ENCODE peak calls at places on chromosomes 4 and X, in six cellular contexts. O is MM.1S, E is IMR-90, S is OCI-LY7, R is neural progenitor cell, V is HCT116. D is an unnamed sample.

GRCh38 chr4:5839332-5839731 is 53.6 kb downstream of the CRMP1 start:
- DNase-seq in O (no peak), E (no peak), S (no peak), R (no peak), V (no peak), D (no peak)

GRCh38 chrX:106726485-106727437 is at the start of gene RNF128:
- DNase-seq in O (peak), E (peak), S (no peak), R (peak), V (peak), D (peak)

GRCh38 chr4:152415980-152416379 is 119.9 kb downstream of the FBXW7 start:
- DNase-seq in O (no peak), E (peak), S (no peak), R (no peak), V (no peak), D (no peak)

GRCh38 chrX:22095306-22095705 is 63.2 kb downstream of the PHEX start:
- DNase-seq in O (no peak), E (peak), S (no peak), R (peak), V (no peak), D (no peak)

GRCh38 chr4:111537861-111538260 is 607.4 kb upstream of the FAM241A start:
- DNase-seq in O (no peak), E (peak), S (no peak), R (no peak), V (no peak), D (no peak)

GRCh38 chrX:39576081-39576701 is 521.6 kb downstream of the BCOR start:
- DNase-seq in O (no peak), E (no peak), S (no peak), R (peak), V (no peak), D (peak)

GRCh38 chrX:45164021-45164621 is 36.6 kb downstream of the DIPK2B start:
- DNase-seq in O (no peak), E (no peak), S (no peak), R (no peak), V (no peak), D (no peak)

GRCh38 chr4:183201331-183201730 is 102.3 kb downstream of the WWC2 start:
- DNase-seq in O (no peak), E (peak), S (no peak), R (no peak), V (no peak), D (no peak)

GRCh38 chrX:145848451-145848850 is 30.8 kb downstream of the SLITRK2 start:
- DNase-seq in O (no peak), E (no peak), S (no peak), R (no peak), V (no peak), D (peak)

GRCh38 chr4:6509587-6509986 is 37.2 kb upstream of the PPP2R2C start:
- DNase-seq in O (no peak), E (no peak), S (no peak), R (no peak), V (no peak), D (no peak)

GRCh38 chrX:74540635-74541249 is 73.7 kb downstream of the RLIM start:
- DNase-seq in O (no peak), E (no peak), S (no peak), R (no peak), V (no peak), D (no peak)

GRCh38 chr4:55475394-55476243 is 71.1 kb downstream of the CLOCK start:
- DNase-seq in O (no peak), E (peak), S (no peak), R (no peak), V (no peak), D (no peak)

GRCh38 chr4:24322517-24322916 is 261.8 kb downstream of the DHX15 start:
- DNase-seq in O (no peak), E (peak), S (no peak), R (no peak), V (no peak), D (no peak)

GRCh38 chr4:825063-825968 is 613 bp downstream of the CPLX1 start:
- DNase-seq in O (no peak), E (no peak), S (no peak), R (peak), V (no peak), D (peak)

GRCh38 chr4:3297066-3297859 is 4.4 kb downstream of the RGS12 start:
- DNase-seq in O (no peak), E (no peak), S (no peak), R (no peak), V (no peak), D (no peak)

GRCh38 chrX:38799995-38800394 is 1.3 kb upstream of the MID1IP1 start:
- DNase-seq in O (no peak), E (no peak), S (peak), R (no peak), V (no peak), D (no peak)

GRCh38 chr4:28229092-28229491 is 1368.5 kb downstream of the STIM2 start:
- DNase-seq in O (no peak), E (peak), S (no peak), R (peak), V (no peak), D (peak)

GRCh38 chrX:111519215-111519614 is 7.8 kb downstream of the SERTM2 start:
- DNase-seq in O (peak), E (peak), S (no peak), R (peak), V (no peak), D (peak)

GRCh38 chr4:57089549-57089948 is 20.6 kb downstream of the IGFBP7 start:
- DNase-seq in O (no peak), E (no peak), S (no peak), R (no peak), V (no peak), D (no peak)

GRCh38 chr4:57093816-57094481 is 16.2 kb downstream of the IGFBP7 start:
- DNase-seq in O (no peak), E (no peak), S (no peak), R (no peak), V (no peak), D (no peak)

GRCh38 chr4:57090099-57090498 is 20.1 kb downstream of the IGFBP7 start:
- DNase-seq in O (no peak), E (no peak), S (no peak), R (no peak), V (no peak), D (no peak)

GRCh38 chr4:57094482-57095223 is 15.5 kb downstream of the IGFBP7 start:
- DNase-seq in O (no peak), E (peak), S (no peak), R (no peak), V (no peak), D (no peak)

GRCh38 chr4:57091657-57092162 is 18.5 kb downstream of the IGFBP7 start:
- DNase-seq in O (no peak), E (no peak), S (no peak), R (no peak), V (no peak), D (peak)
- H3K27ac ChIP-seq in O (no peak), E (no peak), S (no peak), R (no peak), V (no peak), D (peak)

GRCh38 chr4:41203841-41204240 is 10.5 kb downstream of the APBB2 start:
- DNase-seq in O (no peak), E (no peak), S (no peak), R (no peak), V (no peak), D (no peak)
- H3K4me2 ChIP-seq in O (no peak), E (peak), S (no peak), R (no peak), V (peak), D (no peak)

GRCh38 chr4:181830404-181831035 is 412.7 kb upstream of the TENM3 start:
- DNase-seq in O (peak), E (peak), S (no peak), R (no peak), V (no peak), D (no peak)
- H3K4me3 ChIP-seq in O (peak), E (no peak), S (no peak), R (no peak), V (no peak), D (no peak)

GRCh38 chrX:19860571-19860970 is 26.8 kb downstream of the SH3KBP1 start:
- DNase-seq in O (no peak), E (no peak), S (no peak), R (no peak), V (no peak), D (no peak)
- H3K27ac ChIP-seq in O (no peak), E (no peak), S (peak), R (no peak), V (no peak), D (no peak)

GRCh38 chrX:5957506-5957905 is 271.2 kb downstream of the NLGN4X start:
- DNase-seq in O (no peak), E (no peak), S (no peak), R (no peak), V (no peak), D (no peak)
- H3K4me2 ChIP-seq in O (no peak), E (no peak), S (no peak), R (no peak), V (no peak), D (no peak)

DNA sequence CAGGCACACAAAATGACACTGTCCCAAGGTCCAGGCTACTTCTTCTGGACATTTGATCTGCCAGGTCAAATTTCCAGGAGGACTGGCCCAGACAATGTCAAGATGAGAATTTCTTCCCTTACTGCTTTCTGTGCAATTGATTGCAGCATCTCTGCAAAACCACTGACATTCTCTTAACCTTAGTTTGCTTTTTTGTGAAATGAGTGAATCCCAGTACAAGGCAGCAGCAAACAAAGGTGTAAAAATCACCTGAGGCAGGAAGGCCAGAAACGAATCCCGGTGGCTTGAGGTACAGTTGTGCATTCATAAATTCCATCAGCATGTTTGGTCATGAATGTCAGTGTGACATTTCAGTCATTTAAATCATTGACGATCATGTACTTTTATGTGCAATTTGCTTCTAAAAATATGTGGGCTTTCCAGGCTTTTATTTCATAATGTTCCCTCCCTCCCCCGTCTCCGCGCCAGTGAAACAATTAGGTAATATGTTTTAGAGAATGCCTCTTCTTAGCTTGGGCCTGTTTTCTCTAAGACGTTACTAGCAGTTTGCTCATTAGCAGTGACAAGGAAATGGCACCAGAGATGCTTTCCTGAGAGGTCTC is 39.2 kb downstream of the NHS start:
- DNase-seq in O (no peak), E (no peak), S (no peak), R (no peak), V (no peak), D (no peak)
- H3K4me3 ChIP-seq in O (no peak), E (no peak), S (no peak), R (no peak), V (no peak), D (no peak)

DNA sequence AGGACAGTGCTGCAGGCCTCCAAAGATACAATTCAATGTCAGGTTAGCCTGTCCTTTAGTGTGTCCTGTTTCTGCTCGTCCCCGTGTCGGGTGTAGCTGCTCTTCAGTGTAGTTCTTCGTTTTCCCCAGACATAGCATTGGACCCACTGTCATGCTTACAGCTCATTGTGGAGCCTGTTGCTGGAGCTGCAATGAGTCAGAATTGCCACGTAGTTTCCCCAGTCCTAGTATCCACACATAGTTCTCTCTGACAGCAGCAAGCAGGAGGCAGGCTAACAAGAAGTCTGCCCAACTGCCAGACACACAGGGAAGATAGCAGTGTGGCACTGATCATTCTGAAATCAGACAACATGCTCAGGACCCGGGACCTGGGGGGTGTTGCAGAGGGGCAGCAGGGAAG is 49.2 kb downstream of the MOSPD2 start:
- DNase-seq in O (no peak), E (peak), S (no peak), R (no peak), V (no peak), D (no peak)
- H3K27ac ChIP-seq in O (no peak), E (peak), S (no peak), R (no peak), V (no peak), D (no peak)

GRCh38 chrX:1500701-1501624 is 36.0 kb downstream of the P2RY8 start:
- DNase-seq in O (peak), E (no peak), S (peak), R (no peak), V (no peak), D (no peak)

GRCh38 chrX:1502853-1503252 is 34.1 kb downstream of the P2RY8 start:
- DNase-seq in O (no peak), E (no peak), S (peak), R (no peak), V (no peak), D (no peak)

GRCh38 chrX:1507511-1508463 is 29.2 kb downstream of the P2RY8 start:
- DNase-seq in O (no peak), E (no peak), S (no peak), R (no peak), V (no peak), D (no peak)

GRCh38 chrX:1506916-1507315 is 30.1 kb downstream of the P2RY8 start:
- DNase-seq in O (no peak), E (no peak), S (no peak), R (no peak), V (no peak), D (no peak)

DNA sequence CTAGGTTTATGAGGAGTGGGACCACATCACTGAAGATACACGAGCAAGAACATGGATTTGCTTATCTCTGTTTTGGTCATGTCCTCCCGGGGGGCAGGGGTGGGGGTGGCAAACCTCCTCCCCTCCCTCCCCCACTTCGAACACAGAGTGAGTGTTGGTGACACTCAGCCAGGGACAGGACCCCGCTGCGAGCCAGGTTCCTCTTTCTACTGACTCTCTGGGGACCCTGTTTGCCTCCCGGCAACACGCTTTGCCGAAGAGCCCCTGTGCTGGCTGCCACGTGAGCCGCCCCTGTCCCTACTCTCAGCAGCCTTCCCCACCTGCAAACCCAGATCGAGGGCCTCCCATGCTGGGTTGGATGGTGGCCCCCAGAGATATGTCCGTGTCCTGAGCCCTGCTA is 34.7 kb downstream of the P2RY8 start:
- DNase-seq in O (no peak), E (no peak), S (peak), R (no peak), V (no peak), D (no peak)
- H3K4me2 ChIP-seq in O (no peak), E (no peak), S (peak), R (no peak), V (no peak), D (no peak)

GRCh38 chrX:12497832-12498591 is 293.2 kb upstream of the PRPS2 start:
- DNase-seq in O (no peak), E (no peak), S (peak), R (peak), V (no peak), D (peak)

GRCh38 chrX:12488781-12489180 is 302.4 kb upstream of the PRPS2 start:
- DNase-seq in O (no peak), E (no peak), S (no peak), R (no peak), V (no peak), D (no peak)

GRCh38 chrX:12496343-12496742 is 294.9 kb upstream of the PRPS2 start:
- DNase-seq in O (no peak), E (no peak), S (no peak), R (no peak), V (no peak), D (no peak)

GRCh38 chrX:12489341-12489740 is 301.9 kb upstream of the PRPS2 start:
- DNase-seq in O (no peak), E (peak), S (no peak), R (no peak), V (no peak), D (no peak)

DNA sequence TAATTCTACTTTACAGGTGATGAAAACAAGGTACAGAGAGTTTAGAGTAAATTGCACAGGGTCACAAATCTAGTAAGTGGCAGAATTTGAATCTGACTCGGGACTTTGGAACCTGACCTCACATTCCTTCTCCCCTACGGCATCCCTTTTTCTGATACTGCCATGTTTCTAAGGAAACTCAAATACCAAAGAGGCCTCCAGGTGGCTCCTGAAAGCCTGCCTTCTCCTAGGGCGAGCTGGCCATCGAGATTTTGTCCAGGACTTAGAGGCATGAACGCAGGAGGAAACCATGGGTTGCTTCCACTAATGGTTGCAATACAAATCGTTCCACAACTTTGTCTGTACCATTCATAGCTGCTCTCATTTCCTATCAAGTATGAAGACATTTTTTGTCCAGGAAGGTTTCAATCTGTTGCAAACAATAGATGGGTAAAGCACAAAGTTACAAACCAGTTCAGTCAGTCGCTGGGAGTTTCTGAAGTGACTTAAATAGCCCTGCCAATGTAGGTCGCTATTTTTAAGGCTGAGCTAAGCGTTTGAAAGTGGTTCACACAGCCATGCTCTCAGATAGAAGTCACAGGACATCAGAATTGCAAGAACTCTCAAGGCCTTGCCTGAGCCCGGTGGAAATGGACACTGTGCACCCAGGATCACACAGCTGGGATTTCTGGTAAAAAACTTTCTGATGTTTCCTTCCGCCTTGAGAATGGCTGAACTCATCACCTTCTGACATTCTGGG is 296.6 kb upstream of the PRPS2 start:
- DNase-seq in O (peak), E (no peak), S (no peak), R (no peak), V (no peak), D (peak)
- H3K4me3 ChIP-seq in O (no peak), E (no peak), S (no peak), R (no peak), V (no peak), D (no peak)

D was measured in GM23338.